ENCODE peak calls at places on chromosomes 3 and 15, in nine cellular contexts. S is CD4-positive, alpha-beta T cell; H is PC-3; X is dorsolateral prefrontal cortex; W is HL-60; Z is testis; M is RWPE1; B is tibial artery; L is heart right ventricle. K is an unnamed sample.

GRCh38 chr3:64008952-64009351 is 14.3 kb downstream of the PSMD6 start:
- DNase-seq in S (no peak), H (no peak), X (no peak), W (no peak), Z (no peak), M (no peak), B (no peak), L (no peak), K (no peak)

GRCh38 chr15:38041576-38041975 is 107.1 kb downstream of the TMCO5A start:
- DNase-seq in S (no peak), H (peak; percentile 78), X (no peak), W (no peak), Z (no peak), M (peak; percentile 64), B (no peak), L (no peak), K (peak; percentile 26)

GRCh38 chr15:70411464-70411863 is 313.7 kb upstream of the TLE3 start:
- DNase-seq in S (no peak), H (no peak), X (no peak), W (no peak), Z (no peak), M (no peak), B (no peak), L (no peak), K (no peak)

GRCh38 chr3:160668454-160668853 is 8.5 kb upstream of the ARL14 start:
- DNase-seq in S (no peak), H (no peak), X (no peak), W (no peak), Z (no peak), M (no peak), B (no peak), L (no peak), K (no peak)

GRCh38 chr15:47991376-47991775 is 129.4 kb upstream of the SLC24A5 start:
- DNase-seq in S (no peak), H (no peak), X (no peak), W (no peak), Z (no peak), M (no peak), B (no peak), L (no peak), K (no peak)

GRCh38 chr3:25783661-25784512 is 644 bp upstream of the NGLY1 start:
- DNase-seq in S (no peak), H (peak; percentile 31), X (peak; percentile 44), W (peak; percentile 64), Z (peak; percentile 62), M (peak; percentile 18), B (peak; percentile 73), L (peak; percentile 52), K (no peak)

GRCh38 chr3:89964347-89964746 is 856.9 kb downstream of the EPHA3 start:
- DNase-seq in S (no peak), H (no peak), X (no peak), W (no peak), Z (no peak), M (no peak), B (no peak), L (no peak), K (no peak)

GRCh38 chr3:48966367-48966766 is 23.7 kb upstream of the P4HTM start:
- DNase-seq in S (no peak), H (no peak), X (no peak), W (no peak), Z (peak; percentile 7), M (no peak), B (no peak), L (no peak), K (no peak)

GRCh38 chr3:160885791-160886286 is 129.8 kb downstream of the PPM1L start:
- DNase-seq in S (no peak), H (peak; percentile 45), X (peak; percentile 78), W (peak; percentile 10), Z (peak; percentile 86), M (no peak), B (no peak), L (peak; percentile 87), K (no peak)

GRCh38 chr3:119084371-119085069 is 49.9 kb upstream of the IGSF11 start:
- DNase-seq in S (no peak), H (peak; percentile 84), X (no peak), W (no peak), Z (no peak), M (peak; percentile 47), B (no peak), L (no peak), K (peak; percentile 34)

GRCh38 chr3:17432237-17432636 is 310.2 kb downstream of the TBC1D5 start:
- DNase-seq in S (no peak), H (peak; percentile 36), X (no peak), W (no peak), Z (no peak), M (peak; percentile 1), B (no peak), L (no peak), K (no peak)

GRCh38 chr3:172666873-172667694 is 43.8 kb downstream of the NCEH1 start:
- DNase-seq in S (peak; percentile 67), H (peak; percentile 95), X (peak; percentile 47), W (peak; percentile 85), Z (peak; percentile 92), M (peak; percentile 73), B (no peak), L (peak; percentile 86), K (no peak)

GRCh38 chr3:183329543-183329942 is 76.5 kb downstream of the B3GNT5 start:
- DNase-seq in S (no peak), H (no peak), X (no peak), W (no peak), Z (no peak), M (no peak), B (no peak), L (no peak), K (no peak)

GRCh38 chr3:17742092-17742836 is at the start of gene TBC1D5:
- DNase-seq in S (peak; percentile 77), H (peak; percentile 99), X (peak; percentile 95), W (peak; percentile 97), Z (peak; percentile 97), M (peak; percentile 46), B (peak; percentile 98), L (peak; percentile 95), K (no peak)

GRCh38 chr3:172140499-172141391 is 101.4 kb downstream of the FNDC3B start:
- DNase-seq in S (no peak), H (peak; percentile 98), X (no peak), W (peak; percentile 56), Z (no peak), M (peak; percentile 73), B (no peak), L (peak; percentile 58), K (peak; percentile 93)

GRCh38 chr15:73677146-73677607 is 7.0 kb upstream of the CD276 start:
- DNase-seq in S (peak; percentile 44), H (peak; percentile 81), X (no peak), W (peak; percentile 30), Z (peak; percentile 80), M (peak; percentile 49), B (peak; percentile 84), L (peak; percentile 65), K (no peak)

DNA sequence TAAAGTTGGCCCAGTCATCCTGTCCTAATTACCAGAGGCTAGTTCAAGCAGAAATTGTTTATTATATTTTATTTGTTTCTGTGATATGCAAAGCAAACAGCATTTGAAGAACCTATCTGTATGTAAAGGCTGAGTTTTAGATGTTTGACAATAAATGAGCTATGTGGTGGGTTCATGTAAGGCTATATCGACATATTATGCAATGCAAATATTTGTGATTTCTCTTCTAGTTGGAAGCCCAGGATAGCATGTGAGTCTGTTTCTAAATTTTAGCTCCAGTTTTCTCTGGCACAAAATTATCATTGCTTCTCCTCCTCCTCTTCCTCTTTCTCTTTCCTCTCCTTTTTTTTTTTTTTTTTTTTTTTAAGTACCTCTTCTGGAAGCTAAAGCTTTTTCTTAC is 263.2 kb upstream of the LMCD1 start:
- DNase-seq in S (no peak), H (no peak), X (no peak), W (no peak), Z (no peak), M (no peak), B (no peak), L (no peak), K (no peak)
- H3K27ac ChIP-seq in S (no peak overlapping the region), H (no peak overlapping the region), X (no peak overlapping the region), W (no peak overlapping the region), Z (no peak overlapping the region), M (no peak overlapping the region), B (peak overlapping the region; percentile 57), L (no peak overlapping the region), K (no peak overlapping the region)

GRCh38 chr15:68518046-68518445 is 60.7 kb upstream of the CORO2B start:
- DNase-seq in S (no peak), H (no peak), X (peak; percentile 75), W (no peak), Z (no peak), M (no peak), B (no peak), L (no peak), K (no peak)

GRCh38 chr15:68517285-68517711 is 61.5 kb upstream of the CORO2B start:
- DNase-seq in S (no peak), H (no peak), X (no peak), W (no peak), Z (peak; percentile 29), M (no peak), B (peak; percentile 82), L (no peak), K (no peak)

GRCh38 chr15:68515371-68516095 is 63.3 kb upstream of the CORO2B start:
- DNase-seq in S (no peak), H (no peak), X (no peak), W (no peak), Z (no peak), M (no peak), B (no peak), L (no peak), K (no peak)

GRCh38 chr15:68518785-68519430 is 59.9 kb upstream of the CORO2B start:
- DNase-seq in S (no peak), H (no peak), X (no peak), W (peak; percentile 53), Z (no peak), M (no peak), B (no peak), L (no peak), K (no peak)
- H3K27ac ChIP-seq in S (no peak overlapping the region), H (no peak overlapping the region), X (peak overlapping the region; percentile 76), W (no peak overlapping the region), Z (no peak overlapping the region), M (no peak overlapping the region), B (peak overlapping the region; percentile 78), L (no peak overlapping the region), K (no peak overlapping the region)

DNA sequence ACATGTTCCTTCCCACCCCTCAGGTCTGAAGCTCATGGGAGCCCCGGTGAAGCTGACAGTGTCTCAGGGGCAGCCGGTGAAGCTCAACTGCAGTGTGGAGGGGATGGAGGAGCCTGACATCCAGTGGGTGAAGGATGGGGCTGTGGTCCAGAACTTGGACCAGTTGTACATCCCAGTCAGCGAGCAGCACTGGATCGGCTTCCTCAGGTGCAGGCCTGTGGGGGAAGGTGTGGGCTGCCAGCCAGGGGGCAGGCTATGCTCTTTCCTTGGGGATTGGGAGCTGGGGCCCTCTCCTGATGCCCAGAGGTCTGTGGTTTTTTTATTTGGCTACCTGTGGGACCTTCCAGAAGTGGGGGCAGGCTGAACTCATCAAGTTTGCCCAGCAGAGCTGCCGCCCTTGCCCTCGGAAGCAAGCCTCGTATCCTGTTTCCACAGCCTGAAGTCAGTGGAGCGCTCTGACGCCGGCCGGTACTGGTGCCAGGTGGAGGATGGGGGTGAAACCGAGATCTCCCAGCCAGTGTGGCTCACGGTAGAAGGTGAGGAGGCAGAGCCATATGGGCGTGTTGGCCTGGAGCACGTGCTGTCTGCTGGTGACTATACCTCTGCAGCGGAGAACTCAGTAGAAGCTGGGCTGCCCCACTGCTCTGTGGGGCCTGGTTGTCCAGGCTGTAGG is 2.2 kb downstream of the TYRO3 start:
- DNase-seq in S (no peak), H (no peak), X (no peak), W (no peak), Z (no peak), M (no peak), B (no peak), L (no peak), K (no peak)
- H3K27ac ChIP-seq in S (no peak overlapping the region), H (no peak overlapping the region), X (peak overlapping the region; percentile 94), W (no peak overlapping the region), Z (peak overlapping the region; percentile 89), M (peak overlapping the region; percentile 73), B (no peak overlapping the region), L (no peak overlapping the region), K (no peak overlapping the region)

GRCh38 chr3:58337190-58337589 is 4.5 kb downstream of the PXK start:
- DNase-seq in S (no peak), H (no peak), X (no peak), W (no peak), Z (no peak), M (no peak), B (no peak), L (no peak), K (no peak)
- H3K27ac ChIP-seq in S (no peak overlapping the region), H (no peak overlapping the region), X (peak overlapping the region; percentile 70), W (peak overlapping the region; percentile 92), Z (no peak overlapping the region), M (peak overlapping the region; percentile 66), B (no peak overlapping the region), L (no peak overlapping the region), K (no peak overlapping the region)